ENCODE peak calls at places on chromosomes 2 and 18, in nine cellular contexts. Q is GM12865; T is PC-3; R is nephron progenitor cell; Z is fibroblast of the aortic adventitia; I is HFFc6; C is CD8-positive, alpha-beta T cell; A is fibroblast of pulmonary artery; P is MCF 10A. H is an unnamed sample.

GRCh38 chr2:164314148-164314547 is 307.1 kb downstream of the GRB14 start:
- DNase-seq in P (peak; percentile 57), T (peak; percentile 14), Q (no peak), C (no peak), R (no peak), A (peak; percentile 3), Z (peak; percentile 9), I (no peak), H (no peak)

GRCh38 chr2:96537066-96537733 is 648 bp downstream of the ARID5A start:
- DNase-seq in P (peak; percentile 41), C (peak; percentile 84), A (peak; percentile 39), R (peak; percentile 61), Z (peak; percentile 42), Q (peak; percentile 97), I (peak; percentile 38), T (peak; percentile 41), H (peak; percentile 70)

GRCh38 chr2:241218131-241219029 is 29.9 kb downstream of the ANO7 start:
- DNase-seq in Z (peak; percentile 21), A (no peak), C (no peak), T (peak; percentile 16), P (peak; percentile 26), I (no peak), R (peak; percentile 71), Q (peak; percentile 50), H (peak; percentile 73)

GRCh38 chr2:10267551-10268465 is 34.9 kb upstream of the HPCAL1 start:
- DNase-seq in Z (no peak), T (no peak), R (no peak), C (no peak), A (no peak), I (no peak), P (no peak), Q (no peak), H (no peak)

GRCh38 chr2:238475571-238475970 is 48.8 kb downstream of the ASB1 start:
- DNase-seq in T (no peak), Q (no peak), R (no peak), P (no peak), A (no peak), C (no peak), I (no peak), Z (no peak), H (no peak)

GRCh38 chr2:213187833-213188532 is 36.6 kb upstream of the IKZF2 start:
- DNase-seq in I (peak; percentile 45), Z (peak; percentile 50), T (peak; percentile 31), C (no peak), A (peak; percentile 81), R (peak; percentile 35), P (peak; percentile 22), Q (no peak), H (no peak)

GRCh38 chr2:60312618-60313017 is 240.8 kb downstream of the BCL11A start:
- DNase-seq in A (no peak), Q (peak; percentile 71), P (no peak), I (no peak), R (no peak), C (no peak), Z (no peak), T (no peak), H (no peak)

GRCh38 chr2:8432712-8433336 is 249.0 kb upstream of the ID2 start:
- DNase-seq in C (no peak), Z (no peak), Q (no peak), P (no peak), T (no peak), R (no peak), A (no peak), I (no peak), H (no peak)

GRCh38 chr2:85277416-85278158 is 50.2 kb downstream of the TGOLN2 start:
- DNase-seq in Z (peak; percentile 94), A (peak; percentile 89), R (peak; percentile 61), I (peak; percentile 77), P (no peak), Q (no peak), T (no peak), C (no peak), H (peak; percentile 70)

GRCh38 chr18:25990473-25990872 is 99.9 kb downstream of the SS18 start:
- DNase-seq in R (no peak), T (no peak), P (no peak), I (no peak), A (no peak), C (no peak), Z (no peak), Q (no peak), H (no peak)

GRCh38 chr2:143906850-143907249 is 613.1 kb downstream of the ZEB2 start:
- DNase-seq in T (no peak), Z (no peak), R (no peak), Q (no peak), I (no peak), A (no peak), C (no peak), P (no peak), H (no peak)

GRCh38 chr2:241410739-241411176 is 54.7 kb downstream of the FARP2 start:
- DNase-seq in C (no peak), Q (no peak), T (peak; percentile 86), I (no peak), Z (no peak), P (no peak), A (peak; percentile 69), R (no peak), H (no peak)

GRCh38 chr18:68874361-68874760 is 76.5 kb downstream of the CCDC102B start:
- DNase-seq in P (peak; percentile 11), Q (no peak), A (peak; percentile 42), Z (peak; percentile 4), R (no peak), T (no peak), I (no peak), C (no peak), H (no peak)

GRCh38 chr18:6874316-6874715 is 144.8 kb downstream of the ARHGAP28 start:
- DNase-seq in Z (peak; percentile 26), A (peak; percentile 20), I (no peak), Q (no peak), P (no peak), C (no peak), R (no peak), T (peak; percentile 44), H (no peak)

GRCh38 chr2:209495855-209496585 is 72.2 kb downstream of the MAP2 start:
- DNase-seq in Q (no peak), Z (peak; percentile 99), C (no peak), R (no peak), P (peak; percentile 92), A (peak; percentile 99), T (peak; percentile 98), I (peak; percentile 96), H (no peak)

GRCh38 chr2:24892928-24893327 is 27.1 kb downstream of the ADCY3 start:
- DNase-seq in P (peak; percentile 29), R (no peak), A (peak; percentile 61), Z (peak; percentile 55), T (peak; percentile 15), I (no peak), Q (no peak), C (no peak), H (no peak)

GRCh38 chr2:27977623-27978312 is 87.2 kb downstream of the BABAM2 start:
- DNase-seq in C (no peak), I (peak; percentile 90), P (peak; percentile 92), A (peak; percentile 85), Q (peak; percentile 2), Z (peak; percentile 89), R (no peak), T (peak; percentile 96), H (no peak)

GRCh38 chr2:27972311-27972710 is 81.8 kb downstream of the BABAM2 start:
- DNase-seq in C (no peak), T (no peak), R (no peak), Q (no peak), I (no peak), A (no peak), P (no peak), Z (no peak), H (no peak)

DNA sequence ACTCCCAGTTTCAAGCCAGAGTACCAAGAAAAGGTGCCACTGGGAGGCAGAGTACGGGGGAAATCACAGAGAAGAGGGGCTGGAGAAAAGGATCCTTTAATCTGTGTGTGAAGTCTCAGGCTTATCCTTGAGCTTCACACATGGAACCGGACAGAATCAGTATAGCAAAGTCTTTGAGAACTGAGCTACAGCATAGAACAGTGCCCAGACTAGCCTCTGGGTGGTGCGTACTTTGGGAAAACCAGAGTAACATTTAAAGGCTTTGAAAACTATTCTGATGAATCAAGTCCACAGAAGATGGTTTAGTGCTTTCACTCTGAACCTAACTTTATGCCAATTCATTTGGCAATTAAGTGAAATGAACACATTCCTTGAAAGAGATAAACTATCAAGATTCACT is 83.1 kb downstream of the BABAM2 start:
- DNase-seq in A (peak; percentile 34), I (peak; percentile 30), P (no peak), T (peak; percentile 32), R (no peak), Q (no peak), Z (peak; percentile 50), C (no peak), H (no peak)
- TF ChIP-seq CTCF in A (peak; percentile 28), I (peak; percentile 58), P (no peak), T (peak; percentile 40), R (no peak), Q (no peak), Z (peak; percentile 44), C (no peak), H (no peak)

DNA sequence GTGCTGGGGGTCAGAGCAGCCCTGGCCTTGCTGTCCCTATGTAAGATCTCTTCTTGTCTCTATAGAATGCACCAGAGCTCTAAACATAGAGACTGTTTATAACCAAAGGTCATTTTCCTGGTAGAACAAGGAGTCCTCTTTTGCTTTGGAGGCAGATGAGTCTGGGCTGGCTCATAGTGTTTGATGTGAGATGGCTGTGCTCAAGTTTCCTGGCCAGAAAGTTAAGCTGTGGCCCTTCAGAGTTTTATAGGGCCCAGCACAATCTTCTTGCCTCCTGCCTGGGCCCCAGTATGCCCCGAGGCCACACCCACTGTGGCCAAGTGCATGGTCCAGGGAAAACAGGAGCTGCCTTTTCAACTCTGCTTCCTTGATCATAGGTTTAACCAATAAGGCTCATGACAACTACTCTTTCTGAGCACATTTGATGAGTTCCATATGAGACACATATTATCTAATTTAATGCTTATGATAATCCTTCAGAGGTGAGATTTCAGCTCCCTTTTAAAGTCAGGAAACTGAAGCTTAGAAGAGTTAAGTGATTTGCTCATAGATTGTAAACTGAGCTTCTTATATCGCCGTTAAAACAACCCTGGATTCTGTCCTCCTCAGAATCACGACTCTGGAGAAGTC is 66.3 kb downstream of the MYCN start:
- DNase-seq in P (no peak), I (no peak), T (no peak), Q (no peak), R (no peak), Z (no peak), A (no peak), C (no peak), H (no peak)
- TF ChIP-seq CTCF in P (no peak), I (no peak), T (no peak), Q (no peak), R (no peak), Z (no peak), A (no peak), C (no peak), H (no peak)

GRCh38 chr18:60075477-60075876 is 175.7 kb downstream of the PMAIP1 start:
- DNase-seq in T (no peak), A (no peak), C (no peak), I (no peak), Z (no peak), Q (no peak), P (no peak), R (no peak), H (peak; percentile 11)
- TF ChIP-seq CTCF in T (peak; percentile 27), A (no peak), C (no peak), I (peak; percentile 38), Z (no peak), Q (peak; percentile 3), P (no peak), R (no peak), H (no peak)

DNA sequence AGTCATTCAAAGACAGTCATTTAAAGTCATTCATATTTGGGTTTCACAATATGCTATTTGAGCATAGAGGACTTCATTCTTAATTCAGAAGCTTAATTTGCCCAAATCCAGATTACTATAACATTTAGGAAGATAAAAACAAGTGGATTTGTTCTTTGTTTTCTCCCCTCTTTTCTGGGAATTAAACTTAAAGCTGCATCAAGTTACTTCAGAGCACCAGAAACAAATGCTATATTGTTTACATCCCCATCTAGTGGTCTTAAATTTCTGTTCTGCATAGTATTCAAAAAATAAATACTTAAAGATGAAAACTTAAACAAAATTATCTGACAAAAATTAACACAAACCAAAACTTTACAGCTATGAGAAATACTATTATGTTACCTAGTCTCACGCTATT is 34.7 kb upstream of the MARCHF7 start:
- DNase-seq in Z (peak; percentile 53), T (peak; percentile 30), C (no peak), P (peak; percentile 9), Q (no peak), A (peak; percentile 57), R (no peak), I (peak; percentile 10), H (no peak)
- TF ChIP-seq CTCF in Z (peak; percentile 44), T (peak; percentile 66), C (no peak), P (peak; percentile 32), Q (no peak), A (peak; percentile 42), R (no peak), I (peak; percentile 74), H (no peak)

H was measured in ovary.